ENCODE peak calls at places on chromosomes 3 and 15, in ten cellular contexts. B is astrocyte of the spinal cord, W is LNCaP clone FGC, T is body of pancreas, V is foreskin fibroblast, H is uterus, F is tibial nerve, C is neural progenitor cell, A is fibroblast of mammary gland, R is fibroblast of lung. K is an unnamed sample.

GRCh38 chr3:166446291-166446690 is 609.1 kb upstream of the BCHE start:
- DNase-seq in R (peak; percentile 74), H (no peak), B (peak; percentile 57), A (peak; percentile 46), T (no peak), V (peak; percentile 3), W (no peak), F (no peak), C (no peak), K (peak; percentile 87)

GRCh38 chr15:90099072-90099867 is 3.0 kb downstream of the IDH2 start:
- DNase-seq in V (no peak), H (no peak), T (no peak), W (no peak), B (no peak), R (no peak), A (no peak), C (no peak), F (no peak), K (no peak)

GRCh38 chr3:64399205-64399800 is 174.0 kb upstream of the PRICKLE2 start:
- DNase-seq in H (peak; percentile 37), W (peak; percentile 35), C (peak; percentile 67), V (peak; percentile 53), F (no peak), B (peak; percentile 77), R (peak; percentile 50), T (peak; percentile 56), A (peak; percentile 77), K (peak; percentile 70)

GRCh38 chr3:73600293-73600938 is 24.3 kb downstream of the PDZRN3 start:
- DNase-seq in W (no peak), T (no peak), H (no peak), A (peak; percentile 89), C (peak; percentile 7), F (no peak), V (no peak), R (peak; percentile 83), B (peak; percentile 37), K (no peak)

GRCh38 chr15:94110476-94111130 is 120.8 kb upstream of the MCTP2 start:
- DNase-seq in W (peak; percentile 63), F (no peak), B (peak; percentile 10), R (peak; percentile 20), C (no peak), V (no peak), T (no peak), H (no peak), A (no peak), K (peak; percentile 57)

GRCh38 chr15:68620721-68621528 is 42.1 kb downstream of the CORO2B start:
- DNase-seq in R (peak; percentile 97), H (peak; percentile 93), C (peak; percentile 82), T (peak; percentile 67), B (peak; percentile 98), W (no peak), V (peak; percentile 98), A (peak; percentile 97), F (peak; percentile 93), K (peak; percentile 31)

GRCh38 chr15:93088200-93088980 is 621 bp downstream of the RGMA start:
- DNase-seq in F (no peak), H (no peak), R (peak; percentile 18), C (peak; percentile 84), T (peak; percentile 24), V (no peak), B (no peak), W (no peak), A (no peak), K (peak; percentile 29)

GRCh38 chr3:172776049-172776717 is 25.7 kb downstream of the ECT2 start:
- DNase-seq in T (no peak), F (no peak), C (no peak), R (no peak), W (no peak), B (no peak), V (peak; percentile 18), A (peak; percentile 24), H (no peak), K (no peak)

GRCh38 chr3:68876112-68876713 is 56.1 kb downstream of the TAFA4 start:
- DNase-seq in H (peak; percentile 13), V (peak; percentile 44), F (no peak), B (peak; percentile 77), T (peak; percentile 46), C (peak; percentile 67), R (peak; percentile 50), W (peak; percentile 59), A (peak; percentile 76), K (peak; percentile 74)

GRCh38 chr3:43079536-43080332 is 26.1 kb downstream of the POMGNT2 start:
- DNase-seq in B (no peak), R (no peak), W (no peak), F (no peak), V (no peak), A (no peak), C (no peak), T (no peak), H (no peak), K (no peak)

GRCh38 chr3:113773381-113773780 is 26.5 kb downstream of the ATP6V1A start:
- DNase-seq in W (no peak), V (peak; percentile 29), R (peak; percentile 86), A (peak; percentile 72), H (no peak), T (no peak), B (peak; percentile 80), F (no peak), C (no peak), K (peak; percentile 10)

GRCh38 chr15:81115054-81115939 is 18.8 kb upstream of the CFAP161 start:
- DNase-seq in H (no peak), R (no peak), F (no peak), B (no peak), V (no peak), A (peak; percentile 22), C (no peak), T (no peak), W (no peak), K (no peak)

GRCh38 chr15:70078578-70079417 is 18.9 kb downstream of the TLE3 start:
- DNase-seq in V (no peak), H (no peak), F (no peak), A (no peak), W (no peak), C (no peak), R (no peak), B (no peak), T (no peak), K (no peak)

GRCh38 chr3:173983353-173983752 is 585.8 kb downstream of the NLGN1 start:
- DNase-seq in F (no peak), A (peak; percentile 40), H (no peak), C (no peak), T (no peak), W (no peak), B (peak; percentile 10), R (peak; percentile 78), V (peak; percentile 42), K (peak; percentile 16)

GRCh38 chr3:78139166-78139565 is 1099.3 kb downstream of the ROBO2 start:
- DNase-seq in H (no peak), C (no peak), R (peak; percentile 86), F (no peak), T (no peak), V (peak; percentile 36), W (no peak), A (peak; percentile 48), B (peak; percentile 74), K (peak; percentile 53)

GRCh38 chr3:126407412-126408044 is 12.8 kb downstream of the CFAP100 start:
- DNase-seq in B (no peak), R (no peak), V (no peak), W (no peak), C (no peak), T (no peak), A (no peak), H (no peak), F (no peak), K (no peak)
- TF ChIP-seq CTCF in B (no peak), R (no peak), V (no peak), W (no peak), C (no peak), T (no peak), A (no peak), H (no peak), F (no peak), K (no peak)

GRCh38 chr15:66777596-66778313 is 75.7 kb downstream of the SMAD6 start:
- DNase-seq in F (no peak), W (no peak), H (no peak), T (no peak), R (peak; percentile 23), C (no peak), A (no peak), B (no peak), V (no peak), K (peak; percentile 29)
- H3K4me3 ChIP-seq in F (no peak overlapping the region), W (no peak overlapping the region), H (no peak overlapping the region), T (no peak overlapping the region), R (no peak overlapping the region), C (no peak overlapping the region), A (no peak overlapping the region), B (no peak overlapping the region), V (no peak overlapping the region), K (no peak overlapping the region)

GRCh38 chr3:196653127-196653795 is 13.8 kb downstream of the NRROS start:
- DNase-seq in R (no peak), B (no peak), A (no peak), T (no peak), V (no peak), W (no peak), H (no peak), F (no peak), C (no peak), K (no peak)

GRCh38 chr3:196650740-196651311 is 11.3 kb downstream of the NRROS start:
- DNase-seq in R (peak; percentile 98), C (no peak), H (peak; percentile 67), A (peak; percentile 98), B (peak; percentile 97), V (peak; percentile 98), T (peak; percentile 62), F (no peak), W (peak; percentile 65), K (peak; percentile 95)

GRCh38 chr3:196654006-196654405 is 14.5 kb downstream of the NRROS start:
- DNase-seq in F (no peak), H (no peak), B (no peak), R (no peak), C (no peak), W (no peak), A (no peak), V (no peak), T (no peak), K (peak; percentile 44)

GRCh38 chr3:196655496-196655895 is 16.0 kb downstream of the NRROS start:
- DNase-seq in W (no peak), V (no peak), T (no peak), B (no peak), H (no peak), C (no peak), R (no peak), F (no peak), A (no peak), K (no peak)

GRCh38 chr3:196654691-196655090 is 15.2 kb downstream of the NRROS start:
- DNase-seq in C (no peak), F (no peak), T (no peak), R (no peak), W (no peak), V (peak; percentile 30), B (no peak), H (no peak), A (no peak), K (peak; percentile 87)
- TF ChIP-seq CTCF in C (no peak), F (no peak), T (no peak), R (no peak), W (no peak), V (no peak), B (no peak), H (no peak), A (no peak), K (no peak)

DNA sequence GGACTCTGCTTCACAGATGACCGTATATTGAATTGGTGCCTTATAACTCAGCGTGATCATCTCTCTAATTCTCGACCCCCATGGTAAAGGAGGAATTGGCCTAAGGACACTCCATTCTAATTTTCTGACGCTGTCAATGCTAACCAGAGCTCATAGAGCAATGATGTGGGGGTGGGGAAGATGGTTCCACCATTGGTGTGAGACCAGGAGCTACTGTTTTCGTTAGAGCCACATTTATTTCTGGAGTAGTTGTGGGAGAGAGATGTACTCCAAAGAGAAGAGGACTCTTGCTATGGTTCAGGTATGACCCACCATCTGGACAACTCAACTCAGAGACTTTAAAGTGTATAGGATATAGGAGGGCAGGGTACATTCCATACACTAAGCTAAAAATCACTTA is 16.3 kb downstream of the ZBTB38 start:
- DNase-seq in A (no peak), C (no peak), V (no peak), W (no peak), B (no peak), F (no peak), T (no peak), H (no peak), R (no peak), K (no peak)
- H3K4me3 ChIP-seq in A (no peak overlapping the region), C (no peak overlapping the region), V (peak overlapping the region; percentile 50), W (no peak overlapping the region), B (no peak overlapping the region), F (no peak overlapping the region), T (no peak overlapping the region), H (no peak overlapping the region), R (no peak overlapping the region), K (no peak overlapping the region)

K was measured in epithelial cell of esophagus.